ENCODE peak calls at places on chromosomes 13 and 19, in five cellular contexts. P is upper lobe of left lung, L is heart right ventricle, Q is astrocyte of the cerebellum, D is A673. U is an unnamed sample.
A peak's percentile ranks its signal among the peaks of the same experiment; 100 is the strongest.

GRCh38 chr13:106640515-106640914 is 72.6 kb upstream of the ARGLU1 start:
- DNase-seq in L (no peak), P (no peak), D (no peak), Q (no peak), U (no peak)

GRCh38 chr13:26759156-26759906 is 1.3 kb downstream of the GPR12 start:
- DNase-seq in P (no peak), D (no peak), L (no peak), Q (no peak), U (no peak)

GRCh38 chr13:110517505-110518149 is 43.9 kb downstream of the RAB20 start:
- DNase-seq in P (peak; percentile 77), D (no peak), Q (no peak), L (no peak), U (no peak)

GRCh38 chr19:48878219-48879024 is 6.2 kb downstream of the PPP1R15A start:
- DNase-seq in Q (no peak), D (no peak), P (peak; percentile 64), L (peak; percentile 75), U (peak; percentile 40)

GRCh38 chr13:25151626-25152025 is 20.5 kb downstream of the AMER2 start:
- DNase-seq in L (no peak), Q (no peak), P (no peak), D (no peak), U (no peak)

GRCh38 chr19:41915248-41916032 is 12.8 kb downstream of the ERFL start:
- DNase-seq in Q (no peak), P (no peak), D (no peak), L (no peak), U (no peak)

GRCh38 chr19:16115309-16116039 is 3.8 kb downstream of the RAB8A start:
- DNase-seq in D (no peak), Q (no peak), P (no peak), L (no peak), U (no peak)

GRCh38 chr13:20772401-20773131 is 1.2 kb downstream of the EEF1AKMT1 start:
- DNase-seq in D (peak; percentile 26), Q (no peak), P (no peak), L (no peak), U (no peak)

GRCh38 chr13:20997301-20998061 is 63.9 kb downstream of the LATS2 start:
- DNase-seq in Q (peak; percentile 91), D (peak; percentile 77), P (no peak), L (peak; percentile 36), U (no peak)

GRCh38 chr13:113595131-113595530 is 10.6 kb downstream of the TFDP1 start:
- DNase-seq in Q (no peak), P (no peak), L (no peak), D (no peak), U (no peak)

GRCh38 chr13:114145722-114146121 is 13.3 kb upstream of the RASA3 start:
- DNase-seq in L (no peak), P (no peak), Q (no peak), D (no peak), U (no peak)

GRCh38 chr19:46944918-46945628 is 74.6 kb upstream of the NPAS1 start:
- DNase-seq in D (peak; percentile 91), Q (no peak), P (peak; percentile 31), L (peak; percentile 86), U (no peak)

GRCh38 chr13:46995874-46996273 is 99.0 kb upstream of the HTR2A start:
- DNase-seq in Q (no peak), P (no peak), D (no peak), L (no peak), U (no peak)

GRCh38 chr13:112943309-112944125 is 25.5 kb upstream of the MCF2L start:
- DNase-seq in L (peak; percentile 24), P (peak; percentile 48), Q (no peak), D (peak; percentile 56), U (no peak)

GRCh38 chr19:5850743-5851293 is 431 bp downstream of the FUT3 start:
- DNase-seq in Q (peak; percentile 23), L (no peak), P (peak; percentile 89), D (peak; percentile 43), U (no peak)

GRCh38 chr19:44905437-44906160 is at the start of gene APOE:
- DNase-seq in L (no peak), P (no peak), Q (no peak), D (no peak), U (no peak)

GRCh38 chr19:8580710-8581281 is 3.6 kb upstream of the MYO1F start:
- DNase-seq in P (peak; percentile 90), D (peak; percentile 86), Q (peak; percentile 43), L (peak; percentile 82), U (peak; percentile 90)

GRCh38 chr19:45468159-45468651 is 409 bp downstream of the FOSB start:
- DNase-seq in L (no peak), D (peak; percentile 33), P (no peak), Q (no peak), U (peak; percentile 64)

GRCh38 chr19:35273686-35274259 is 5.0 kb downstream of the USF2 start:
- DNase-seq in D (no peak), P (no peak), Q (no peak), L (no peak), U (no peak)

GRCh38 chr13:62387642-62388041 is 972.0 kb upstream of the PCDH20 start:
- DNase-seq in Q (no peak), P (no peak), L (no peak), D (peak; percentile 19), U (no peak)

GRCh38 chr13:98927954-98928927 is 49.6 kb downstream of the DOCK9 start:
- DNase-seq in D (no peak), L (peak; percentile 74), P (no peak), Q (no peak), U (no peak)

DNA sequence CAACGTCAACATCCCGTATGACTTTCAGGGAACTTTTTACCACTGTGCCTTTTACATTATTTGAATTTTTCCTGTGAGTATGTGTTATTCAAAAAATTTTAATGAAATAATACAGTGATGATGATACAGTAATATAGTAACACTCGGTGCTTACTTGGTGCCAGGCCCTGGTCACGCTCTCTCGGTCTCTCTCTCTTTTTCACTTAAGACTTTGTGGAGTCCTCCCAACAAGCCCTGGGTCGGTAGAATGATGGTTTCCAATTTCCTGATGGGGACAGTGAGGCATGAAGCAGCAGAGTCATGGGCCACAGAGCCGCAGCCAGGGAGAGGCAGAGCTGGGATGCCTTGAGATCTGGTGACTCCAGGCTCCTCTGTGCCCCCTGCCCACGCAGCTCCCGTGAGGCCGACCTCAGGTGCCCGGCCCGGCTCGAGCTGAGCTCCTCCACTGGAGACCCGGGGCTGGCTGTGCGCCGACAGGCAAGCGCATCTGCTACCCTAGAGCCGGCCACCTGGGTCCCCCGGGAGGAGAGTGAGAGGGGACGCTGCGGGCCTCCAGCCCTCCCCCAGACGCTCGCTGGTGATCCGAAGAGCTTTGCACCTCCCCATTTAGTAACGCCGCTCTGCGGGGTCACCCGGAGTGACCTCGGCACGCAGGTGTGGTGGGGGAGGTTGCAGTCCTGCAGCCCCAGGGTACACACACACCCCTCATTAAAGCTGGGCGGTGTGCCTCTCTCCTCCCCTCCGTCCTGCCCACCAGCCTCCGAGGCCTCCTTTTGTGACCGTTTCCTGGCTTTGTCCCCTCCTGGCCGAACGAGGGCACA is 4.4 kb upstream of the SBK3 start:
- DNase-seq in Q (peak; percentile 80), D (no peak), P (no peak), L (no peak), U (no peak)
- TF ChIP-seq CTCF in Q (peak; percentile 4), D (no peak), P (no peak), L (peak; percentile 6), U (no peak)

DNA sequence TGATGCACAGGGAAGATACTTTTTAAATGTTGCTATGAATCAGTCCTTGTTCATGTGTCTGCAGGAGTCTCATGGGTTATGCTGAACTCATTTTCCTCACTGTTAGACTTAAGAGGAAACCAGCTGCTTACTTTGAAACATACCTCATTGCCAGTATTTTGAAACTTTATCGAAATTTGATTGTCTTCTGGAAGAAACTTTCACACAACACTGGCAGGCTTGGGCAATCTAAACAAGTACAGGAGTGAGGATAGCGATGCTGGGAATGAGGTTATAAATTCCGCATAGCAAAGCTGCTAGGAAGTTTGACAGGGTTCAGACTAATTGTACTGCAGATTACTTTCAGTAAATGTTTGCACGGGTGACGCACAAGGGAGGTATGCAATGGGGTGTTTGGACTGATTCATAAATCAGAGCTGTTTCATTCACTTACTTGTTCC is 245.7 kb downstream of the DNAJC15 start:
- DNase-seq in D (no peak), P (peak; percentile 62), Q (peak; percentile 91), L (no peak), U (no peak)
- TF ChIP-seq CTCF in D (no peak), P (no peak), Q (no peak), L (no peak), U (no peak)

GRCh38 chr19:19386373-19386869 is 19.1 kb upstream of the GATAD2A start:
- DNase-seq in L (no peak), D (no peak), P (no peak), Q (no peak), U (peak; percentile 39)
- TF ChIP-seq CTCF in L (no peak), D (peak; percentile 40), P (no peak), Q (peak; percentile 35), U (no peak)

GRCh38 chr13:108190897-108191296 is 24.4 kb downstream of the LIG4 start:
- DNase-seq in D (no peak), P (no peak), L (no peak), Q (no peak), U (no peak)

GRCh38 chr13:108193806-108194205 is 21.5 kb downstream of the LIG4 start:
- DNase-seq in Q (no peak), L (no peak), D (no peak), P (no peak), U (no peak)

GRCh38 chr13:108182652-108183051 is 32.7 kb downstream of the LIG4 start:
- DNase-seq in L (no peak), Q (no peak), D (no peak), P (no peak), U (no peak)

GRCh38 chr13:108185218-108185617 is 30.1 kb downstream of the LIG4 start:
- DNase-seq in Q (no peak), L (no peak), D (no peak), P (no peak), U (no peak)

GRCh38 chr13:108188260-108188659 is 27.1 kb downstream of the LIG4 start:
- DNase-seq in D (no peak), Q (no peak), L (no peak), P (no peak), U (no peak)
- TF ChIP-seq CTCF in D (no peak), Q (no peak), L (no peak), P (no peak), U (no peak)

U was measured in natural killer cell.